ENCODE peak calls at places on chromosomes 6 and 20, in five cellular contexts. Z is OCI-LY7, O is AG09319, D is endothelial cell, L is mammary epithelial cell. M is an unnamed sample.

GRCh38 chr6:122790740-122791679 is 2.0 kb downstream of the SMPDL3A start:
- DNase-seq in Z (no peak), O (no peak), D (no peak), L (no peak), M (no peak)

GRCh38 chr6:130896249-130896648 is 69.0 kb downstream of the SMLR1 start:
- DNase-seq in Z (no peak), O (no peak), D (no peak), L (peak; percentile 63), M (no peak)

GRCh38 chr6:75834447-75834846 is 85.4 kb downstream of the MYO6 start:
- DNase-seq in Z (no peak), O (no peak), D (no peak), L (no peak), M (no peak)

GRCh38 chr20:48718914-48719578 is 108.8 kb downstream of the PREX1 start:
- DNase-seq in Z (peak; percentile 51), O (no peak), D (no peak), L (no peak), M (no peak)

GRCh38 chr20:5400164-5400762 is 83.5 kb upstream of the PROKR2 start:
- DNase-seq in Z (peak; percentile 8), O (no peak), D (peak; percentile 46), L (peak; percentile 17), M (no peak)

GRCh38 chr6:107716688-107717089 is 107.4 kb downstream of the SCML4 start:
- DNase-seq in Z (peak; percentile 92), O (no peak), D (no peak), L (no peak), M (peak; percentile 31)

GRCh38 chr20:35003211-35004031 is 47.8 kb downstream of the MYH7B start:
- DNase-seq in Z (no peak), O (no peak), D (no peak), L (no peak), M (no peak)

GRCh38 chr20:45014671-45015415 is 48.5 kb downstream of the STK4 start:
- DNase-seq in Z (no peak), O (peak; percentile 37), D (no peak), L (peak; percentile 70), M (no peak)

GRCh38 chr20:52748235-52748950 is 223.8 kb upstream of the TSHZ2 start:
- DNase-seq in Z (no peak), O (no peak), D (no peak), L (no peak), M (no peak)

GRCh38 chr20:40955326-40955725 is 73.3 kb upstream of the TOP1 start:
- DNase-seq in Z (no peak), O (no peak), D (no peak), L (no peak), M (no peak)

GRCh38 chr6:69022991-69023390 is 387.9 kb downstream of the ADGRB3 start:
- DNase-seq in Z (no peak), O (no peak), D (no peak), L (peak; percentile 2), M (no peak)

GRCh38 chr6:167764215-167764614 is 62.5 kb upstream of the AFDN start:
- DNase-seq in Z (no peak), O (no peak), D (no peak), L (no peak), M (no peak)

GRCh38 chr20:18981956-18982539 is 168.5 kb downstream of the SCP2D1 start:
- DNase-seq in Z (no peak), O (no peak), D (no peak), L (no peak), M (no peak)

GRCh38 chr6:121857551-121857950 is 422.1 kb downstream of the GJA1 start:
- DNase-seq in Z (no peak), O (no peak), D (no peak), L (peak; percentile 5), M (no peak)

GRCh38 chr6:133894795-133895401 is 6.0 kb downstream of the TCF21 start:
- DNase-seq in Z (no peak), O (no peak), D (no peak), L (no peak), M (no peak)

GRCh38 chr6:128275030-128275429 is 245.4 kb downstream of the PTPRK start:
- DNase-seq in Z (no peak), O (no peak), D (no peak), L (peak; percentile 44), M (no peak)

GRCh38 chr6:170056329-170056728 is 234.5 kb downstream of the DLL1 start:
- DNase-seq in Z (no peak), O (no peak), D (no peak), L (no peak), M (no peak)

GRCh38 chr20:45946149-45946970 is 11.9 kb downstream of the PCIF1 start:
- DNase-seq in Z (no peak), O (peak; percentile 73), D (no peak), L (peak; percentile 27), M (no peak)

GRCh38 chr6:113586413-113586812 is 270.7 kb upstream of the MARCKS start:
- DNase-seq in Z (no peak), O (no peak), D (no peak), L (peak; percentile 50), M (no peak)

GRCh38 chr6:136137008-136137689 is 113.0 kb downstream of the MTFR2 start:
- DNase-seq in Z (no peak), O (no peak), D (no peak), L (peak; percentile 35), M (no peak)

GRCh38 chr20:60928341-60928740 is 323.7 kb upstream of the CDH4 start:
- DNase-seq in Z (no peak), O (no peak), D (no peak), L (no peak), M (no peak)

GRCh38 chr6:145841668-145842067 is 27.1 kb upstream of the FBXO30 start:
- DNase-seq in Z (no peak), O (no peak), D (no peak), L (no peak), M (no peak)

GRCh38 chr6:109456283-109456583 is 661 bp upstream of the MICAL1 start:
- DNase-seq in Z (no peak), O (no peak), D (no peak), L (no peak), M (no peak)

GRCh38 chr20:3811421-3812258 is 8.7 kb upstream of the AP5S1 start:
- DNase-seq in Z (no peak), O (peak; percentile 99), D (no peak), L (peak; percentile 99), M (no peak)

GRCh38 chr6:34044945-34045595 is 100.8 kb downstream of the GRM4 start:
- DNase-seq in Z (peak; percentile 41), O (no peak), D (no peak), L (no peak), M (no peak)

GRCh38 chr6:52543729-52544324 is 33.0 kb downstream of the TRAM2 start:
- DNase-seq in Z (no peak), O (no peak), D (no peak), L (no peak), M (no peak)

GRCh38 chr6:35736293-35736894 is 438 bp upstream of the ARMC12 start:
- DNase-seq in Z (peak; percentile 85), O (no peak), D (peak; percentile 78), L (peak; percentile 49), M (peak; percentile 81)

GRCh38 chr6:157022022-157022740 is 245.0 kb downstream of the ARID1B start:
- DNase-seq in Z (peak; percentile 88), O (peak; percentile 85), D (peak; percentile 87), L (peak; percentile 90), M (peak; percentile 95)

GRCh38 chr6:118632359-118632758 is 19.0 kb downstream of the CEP85L start:
- DNase-seq in Z (no peak), O (no peak), D (no peak), L (peak; percentile 79), M (no peak)

DNA sequence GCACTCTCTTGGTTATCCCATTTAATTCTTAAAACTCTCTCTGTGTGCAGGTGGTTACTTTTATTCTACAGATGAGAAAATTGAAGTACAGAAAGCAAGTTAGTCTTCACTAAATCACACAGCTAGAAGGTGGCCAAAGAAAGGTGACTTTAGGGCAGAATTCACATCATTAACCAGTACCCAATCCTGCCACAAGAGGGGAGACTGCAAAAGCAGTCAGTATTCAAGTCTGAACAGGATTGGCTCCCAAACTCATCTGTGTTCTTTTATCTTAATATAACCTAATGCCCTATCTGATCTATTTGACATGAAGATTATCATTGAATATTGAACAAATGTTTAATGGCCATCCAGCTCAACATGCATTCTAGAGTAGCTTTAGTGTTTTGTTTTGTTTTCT is 225.3 kb upstream of the FAM83B start:
- DNase-seq in Z (no peak), O (no peak), D (peak; percentile 48), L (no peak), M (no peak)
- TF ChIP-seq CTCF in Z (no peak), O (no peak), D (peak; percentile 77), L (peak; percentile 82), M (peak; percentile 26)

GRCh38 chr6:8063762-8064637 is at the start of gene BLOC1S5:
- DNase-seq in Z (peak; percentile 98), O (peak; percentile 94), D (peak; percentile 98), L (peak; percentile 92), M (peak; percentile 89)
- TF ChIP-seq CTCF in Z (no peak), O (no peak), D (no peak), L (no peak), M (no peak)

GRCh38 chr20:47063407-47063806 is 168.8 kb downstream of the EYA2 start:
- DNase-seq in Z (no peak), O (no peak), D (no peak), L (no peak), M (no peak)

GRCh38 chr20:47061549-47061948 is 166.9 kb downstream of the EYA2 start:
- DNase-seq in Z (no peak), O (no peak), D (no peak), L (no peak), M (no peak)

GRCh38 chr20:47066484-47067270 is 172.0 kb downstream of the EYA2 start:
- DNase-seq in Z (no peak), O (no peak), D (no peak), L (no peak), M (no peak)

GRCh38 chr20:47062226-47062880 is 167.7 kb downstream of the EYA2 start:
- DNase-seq in Z (no peak), O (no peak), D (no peak), L (no peak), M (no peak)

DNA sequence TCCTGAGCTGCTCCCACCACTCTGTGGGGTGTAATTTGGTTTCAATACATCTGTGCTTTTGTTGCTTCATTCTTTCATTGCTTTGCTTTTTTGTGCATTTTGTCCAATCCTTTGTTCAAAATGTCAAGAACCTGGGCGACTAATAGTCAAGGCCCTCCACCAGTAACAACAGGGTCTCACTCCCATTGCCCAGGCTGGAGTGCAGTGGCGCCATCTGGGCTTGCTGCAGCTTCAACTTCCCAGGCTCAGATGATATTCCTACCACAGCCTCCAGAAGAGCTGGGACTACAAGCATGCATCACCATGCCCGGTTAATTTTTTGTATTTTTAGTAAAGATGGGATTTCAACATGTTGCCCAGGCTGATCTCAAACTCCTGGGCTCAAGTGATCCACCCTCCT is 169.2 kb downstream of the EYA2 start:
- DNase-seq in Z (no peak), O (no peak), D (no peak), L (no peak), M (no peak)
- TF ChIP-seq CTCF in Z (no peak), O (no peak), D (no peak), L (no peak), M (no peak)

DNA sequence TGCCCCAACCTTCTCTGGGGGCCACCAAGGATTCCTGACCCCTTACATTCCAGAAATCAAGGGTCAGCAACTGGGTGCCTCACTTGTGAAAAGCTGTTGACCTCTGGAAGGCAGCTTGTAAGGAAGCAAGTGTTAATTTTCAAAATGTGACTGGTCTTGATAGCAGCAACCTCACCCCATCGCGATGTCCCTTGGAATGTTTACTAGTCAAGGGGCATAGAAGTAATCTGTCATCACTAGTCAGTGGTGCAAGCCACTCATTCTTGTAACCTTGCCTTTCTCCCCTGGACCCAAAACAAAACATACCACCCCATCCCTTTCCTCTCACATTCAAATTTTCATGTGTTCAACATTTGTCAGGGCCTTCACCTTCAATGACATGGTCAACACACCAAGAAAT is 30.5 kb downstream of the TBX18 start:
- DNase-seq in Z (no peak), O (no peak), D (no peak), L (no peak), M (no peak)
- TF ChIP-seq CTCF in Z (no peak), O (no peak), D (no peak), L (no peak), M (no peak)

GRCh38 chr20:50578778-50579165 is 68.6 kb downstream of the PTPN1 start:
- DNase-seq in Z (no peak), O (no peak), D (no peak), L (no peak), M (no peak)
- TF ChIP-seq CTCF in Z (no peak), O (no peak), D (no peak), L (no peak), M (no peak)

M was measured in GM13977.